ENCODE peak calls at places on chromosome 6, in ten cellular contexts. L, C, D, Q, N, A, V, X, J and G are unnamed samples.
A peak's percentile ranks its signal among the peaks of the same experiment; 100 is the strongest.

GRCh38 chr6:6951355-6951754 is 156.4 kb upstream of the RREB1 start:
- DNase-seq in D (no peak), Q (no peak), L (no peak), X (no peak), V (no peak), J (no peak), A (no peak), C (no peak), N (no peak), G (no peak)

GRCh38 chr6:113082691-113083090 is 735.6 kb downstream of the RFPL4B start:
- DNase-seq in A (no peak), N (no peak), J (no peak), Q (peak; percentile 75), X (no peak), C (no peak), V (no peak), D (no peak), L (no peak), G (no peak)

GRCh38 chr6:168455847-168456530 is 15.0 kb downstream of the SMOC2 start:
- DNase-seq in J (no peak), N (no peak), V (no peak), L (no peak), Q (no peak), A (no peak), C (no peak), D (no peak), X (no peak), G (no peak)

GRCh38 chr6:105102186-105102585 is 77.6 kb downstream of the POPDC3 start:
- DNase-seq in Q (no peak), L (no peak), X (no peak), C (no peak), A (no peak), N (no peak), V (no peak), J (no peak), D (no peak), G (no peak)

GRCh38 chr6:138824482-138825134 is 28.7 kb downstream of the ECT2L start:
- DNase-seq in A (no peak), C (no peak), Q (peak; percentile 31), L (no peak), X (no peak), V (no peak), J (no peak), N (no peak), D (no peak), G (no peak)

GRCh38 chr6:81401970-81402690 is 350.4 kb downstream of the TENT5A start:
- DNase-seq in V (no peak), N (no peak), J (no peak), C (no peak), X (no peak), L (no peak), A (no peak), D (no peak), Q (no peak), G (no peak)

GRCh38 chr6:92159046-92159445 is 1260.3 kb downstream of the EPHA7 start:
- DNase-seq in J (no peak), X (no peak), L (no peak), N (no peak), D (no peak), C (no peak), V (no peak), A (no peak), Q (no peak), G (no peak)

GRCh38 chr6:65937982-65938381 is 231.0 kb upstream of the EYS start:
- DNase-seq in D (no peak), N (no peak), C (no peak), V (no peak), A (no peak), X (no peak), J (no peak), Q (peak; percentile 1), L (no peak), G (no peak)

GRCh38 chr6:7426447-7427169 is 37.0 kb downstream of the RIOK1 start:
- DNase-seq in C (no peak), X (no peak), L (no peak), D (no peak), J (no peak), N (no peak), Q (no peak), A (no peak), V (no peak), G (no peak)

GRCh38 chr6:165146456-165146855 is 162.9 kb downstream of the C6orf118 start:
- DNase-seq in D (no peak), Q (no peak), J (no peak), C (no peak), L (no peak), A (no peak), N (no peak), X (no peak), V (no peak), G (no peak)

GRCh38 chr6:33633462-33634158 is 12.5 kb downstream of the ITPR3 start:
- DNase-seq in Q (peak; percentile 77), V (peak; percentile 42), L (peak; percentile 81), A (peak; percentile 74), N (peak; percentile 69), X (no peak), C (peak; percentile 58), J (peak; percentile 35), D (peak; percentile 79), G (peak; percentile 41)

GRCh38 chr6:5499644-5500306 is 238.5 kb downstream of the FARS2 start:
- DNase-seq in N (no peak), C (no peak), J (no peak), V (no peak), Q (no peak), L (no peak), D (no peak), A (no peak), X (no peak), G (no peak)

GRCh38 chr6:91198588-91199255 is 611.9 kb upstream of the MAP3K7 start:
- DNase-seq in Q (no peak), D (no peak), N (no peak), C (no peak), A (no peak), V (no peak), L (no peak), J (no peak), X (no peak), G (no peak)

GRCh38 chr6:72348926-72349325 is 272.9 kb upstream of the KCNQ5 start:
- DNase-seq in J (no peak), C (no peak), V (no peak), Q (no peak), D (no peak), L (no peak), A (no peak), X (no peak), N (no peak), G (no peak)

GRCh38 chr6:169671563-169671962 is 30.3 kb downstream of the WDR27 start:
- DNase-seq in A (no peak), N (no peak), Q (no peak), L (no peak), J (no peak), X (no peak), C (no peak), D (no peak), V (no peak), G (no peak)

GRCh38 chr6:153677522-153677921 is 361.5 kb upstream of the OPRM1 start:
- DNase-seq in J (no peak), L (no peak), A (no peak), Q (no peak), D (no peak), V (no peak), N (no peak), X (no peak), C (no peak), G (no peak)

GRCh38 chr6:68724054-68724453 is 89.0 kb downstream of the ADGRB3 start:
- DNase-seq in V (no peak), D (no peak), C (no peak), X (no peak), L (no peak), J (no peak), Q (peak; percentile 18), A (no peak), N (no peak), G (no peak)

GRCh38 chr6:121627761-121628160 is 192.3 kb downstream of the GJA1 start:
- DNase-seq in D (no peak), X (no peak), Q (no peak), C (no peak), A (no peak), L (no peak), V (no peak), N (no peak), J (no peak), G (no peak)

GRCh38 chr6:115602471-115602870 is 458.2 kb downstream of the FRK start:
- DNase-seq in N (no peak), J (no peak), C (no peak), A (no peak), Q (no peak), L (no peak), X (no peak), V (no peak), D (no peak), G (no peak)

GRCh38 chr6:111550195-111550594 is 55.5 kb downstream of the TRAF3IP2 start:
- DNase-seq in J (no peak), L (no peak), C (no peak), D (no peak), Q (peak; percentile 34), N (no peak), A (no peak), V (no peak), X (no peak), G (no peak)

GRCh38 chr6:130681028-130681427 is 146.2 kb upstream of the SMLR1 start:
- DNase-seq in X (no peak), D (no peak), N (no peak), J (no peak), C (no peak), A (no peak), V (no peak), L (no peak), Q (no peak), G (no peak)

GRCh38 chr6:130778946-130779657 is 48.1 kb upstream of the SMLR1 start:
- DNase-seq in D (no peak), V (no peak), L (no peak), Q (no peak), X (no peak), N (no peak), J (no peak), C (no peak), A (no peak), G (no peak)

GRCh38 chr6:122530440-122531046 is 58.9 kb upstream of the SERINC1 start:
- DNase-seq in A (peak; percentile 64), L (no peak), D (peak; percentile 41), J (peak; percentile 10), V (peak; percentile 77), N (peak; percentile 15), Q (peak; percentile 83), C (no peak), X (no peak), G (peak; percentile 49)

GRCh38 chr6:161169060-161169459 is 104.8 kb downstream of the AGPAT4 start:
- DNase-seq in L (no peak), N (no peak), V (no peak), A (no peak), X (no peak), J (no peak), C (no peak), Q (no peak), D (no peak), G (no peak)

GRCh38 chr6:133526436-133526835 is 285.3 kb downstream of the EYA4 start:
- DNase-seq in D (no peak), L (no peak), C (no peak), N (no peak), Q (no peak), J (no peak), V (no peak), A (no peak), X (no peak), G (no peak)

GRCh38 chr6:155340464-155341129 is 26.3 kb upstream of the TFB1M start:
- DNase-seq in C (no peak), X (no peak), Q (no peak), N (no peak), V (no peak), D (no peak), A (peak; percentile 23), J (no peak), L (no peak), G (no peak)

GRCh38 chr6:14758421-14759043 is 487.3 kb upstream of the JARID2 start:
- DNase-seq in X (no peak), J (no peak), C (no peak), L (no peak), Q (no peak), V (peak; percentile 78), A (no peak), D (no peak), N (no peak), G (peak; percentile 31)

GRCh38 chr6:75402296-75402695 is 91.3 kb downstream of the FILIP1 start:
- DNase-seq in D (no peak), A (no peak), X (no peak), C (no peak), N (no peak), L (no peak), J (no peak), V (no peak), Q (no peak), G (no peak)